ENCODE peak calls at places on chromosomes 12 and 14, in nine cellular contexts. E is HS-5; D is GM20000; H is CD8-positive, alpha-beta T cell; Q is CD4-positive, CD25-positive, alpha-beta regulatory T cell; J is GM23338; U is amniotic stem cell; W is non-pigmented ciliary epithelial cell; P is HL-60. L is an unnamed sample.
A peak's percentile ranks its signal among the peaks of the same experiment; 100 is the strongest.

GRCh38 chr14:100159107-100159864 is at the start of gene DEGS2:
- DNase-seq in E (no peak), D (peak; percentile 92), H (peak; percentile 53), Q (peak; percentile 44), J (peak; percentile 87), U (no peak), W (no peak), P (no peak), L (no peak)

GRCh38 chr14:71948101-71948500 is 15.9 kb downstream of the RGS6 start:
- DNase-seq in E (no peak), D (no peak), H (no peak), Q (no peak), J (no peak), U (no peak), W (no peak), P (no peak), L (no peak)

GRCh38 chr12:67751376-67751928 is 102.9 kb downstream of the DYRK2 start:
- DNase-seq in E (no peak), D (no peak), H (no peak), Q (no peak), J (no peak), U (no peak), W (no peak), P (no peak), L (no peak)

GRCh38 chr12:78261901-78262300 is 431.2 kb downstream of the NAV3 start:
- DNase-seq in E (no peak), D (no peak), H (no peak), Q (no peak), J (no peak), U (no peak), W (no peak), P (no peak), L (no peak)

GRCh38 chr14:61700104-61700886 is 5.0 kb downstream of the HIF1A start:
- DNase-seq in E (no peak), D (no peak), H (no peak), Q (no peak), J (no peak), U (no peak), W (no peak), P (no peak), L (no peak)

GRCh38 chr14:81981311-81981675 is 447.6 kb upstream of the SEL1L start:
- DNase-seq in E (no peak), D (no peak), H (no peak), Q (no peak), J (no peak), U (no peak), W (no peak), P (no peak), L (no peak)

GRCh38 chr12:32309811-32310755 is 89.3 kb upstream of the FGD4 start:
- DNase-seq in E (no peak), D (no peak), H (no peak), Q (no peak), J (no peak), U (no peak), W (no peak), P (no peak), L (no peak)

GRCh38 chr14:20591235-20591634 is at the start of gene RNASE12:
- DNase-seq in E (no peak), D (no peak), H (no peak), Q (no peak), J (no peak), U (no peak), W (no peak), P (no peak), L (no peak)

GRCh38 chr12:95963104-95963503 is 20.0 kb downstream of the AMDHD1 start:
- DNase-seq in E (no peak), D (no peak), H (no peak), Q (no peak), J (peak; percentile 38), U (no peak), W (no peak), P (peak; percentile 48), L (no peak)

GRCh38 chr14:51382506-51382905 is 142.5 kb downstream of the TMX1 start:
- DNase-seq in E (no peak), D (no peak), H (no peak), Q (no peak), J (no peak), U (no peak), W (no peak), P (no peak), L (no peak)

GRCh38 chr14:59419383-59419782 is 45.8 kb downstream of the GPR135 start:
- DNase-seq in E (no peak), D (no peak), H (no peak), Q (no peak), J (no peak), U (no peak), W (no peak), P (no peak), L (no peak)

GRCh38 chr12:95532851-95533250 is 18.4 kb downstream of the USP44 start:
- DNase-seq in E (no peak), D (no peak), H (no peak), Q (no peak), J (no peak), U (peak; percentile 10), W (no peak), P (no peak), L (no peak)

GRCh38 chr12:89181271-89181920 is 170.9 kb downstream of the DUSP6 start:
- DNase-seq in E (no peak), D (no peak), H (no peak), Q (no peak), J (no peak), U (no peak), W (no peak), P (no peak), L (no peak)

GRCh38 chr14:96089401-96089800 is 50.2 kb downstream of the C14orf132 start:
- DNase-seq in E (no peak), D (no peak), H (no peak), Q (no peak), J (no peak), U (no peak), W (no peak), P (no peak), L (no peak)

GRCh38 chr12:31584782-31585181 is 6.2 kb downstream of the DENND5B start:
- DNase-seq in E (no peak), D (no peak), H (no peak), Q (no peak), J (no peak), U (no peak), W (no peak), P (no peak), L (no peak)

GRCh38 chr14:88919502-88919901 is 95.1 kb downstream of the TTC8 start:
- DNase-seq in E (no peak), D (no peak), H (no peak), Q (no peak), J (no peak), U (no peak), W (no peak), P (no peak), L (no peak)

GRCh38 chr12:58420496-58420895 is 479.1 kb downstream of the ATP23 start:
- DNase-seq in E (no peak), D (no peak), H (no peak), Q (no peak), J (no peak), U (no peak), W (no peak), P (no peak), L (no peak)

GRCh38 chr12:53054112-53054878 is 4.4 kb downstream of the TNS2 start:
- DNase-seq in E (no peak), D (peak; percentile 95), H (peak; percentile 94), Q (peak; percentile 94), J (peak; percentile 99), U (no peak), W (peak; percentile 63), P (peak; percentile 86), L (peak; percentile 83)

GRCh38 chr12:62625238-62625637 is 158.6 kb downstream of the MON2 start:
- DNase-seq in E (no peak), D (no peak), H (no peak), Q (no peak), J (no peak), U (no peak), W (no peak), P (peak; percentile 86), L (no peak)

GRCh38 chr12:106586803-106587684 is 4.2 kb downstream of the RFX4 start:
- DNase-seq in E (no peak), D (no peak), H (no peak), Q (no peak), J (peak; percentile 87), U (no peak), W (no peak), P (no peak), L (no peak)

GRCh38 chr14:78697341-78697740 is 527.2 kb downstream of the NRXN3 start:
- DNase-seq in E (peak; percentile 25), D (peak; percentile 10), H (no peak), Q (no peak), J (peak; percentile 37), U (peak; percentile 19), W (peak; percentile 8), P (no peak), L (no peak)

GRCh38 chr14:34398024-34398423 is 64.0 kb downstream of the SPTSSA start:
- DNase-seq in E (no peak), D (no peak), H (no peak), Q (no peak), J (no peak), U (no peak), W (no peak), P (no peak), L (no peak)

GRCh38 chr12:100820314-100820713 is 25.7 kb downstream of the ANO4 start:
- DNase-seq in E (no peak), D (no peak), H (no peak), Q (no peak), J (no peak), U (no peak), W (no peak), P (no peak), L (no peak)

GRCh38 chr12:12735301-12735700 is 18.1 kb downstream of the CDKN1B start:
- DNase-seq in E (no peak), D (no peak), H (no peak), Q (no peak), J (no peak), U (no peak), W (no peak), P (no peak), L (no peak)

GRCh38 chr12:94616217-94616729 is 34.1 kb downstream of the TMCC3 start:
- DNase-seq in E (no peak), D (no peak), H (no peak), Q (no peak), J (peak; percentile 17), U (no peak), W (no peak), P (no peak), L (no peak)

GRCh38 chr12:109612975-109613502 is 39.4 kb downstream of the MVK start:
- DNase-seq in E (no peak), D (no peak), H (no peak), Q (no peak), J (peak; percentile 57), U (no peak), W (no peak), P (no peak), L (no peak)

GRCh38 chr12:29700761-29701481 is 82.8 kb downstream of the TMTC1 start:
- DNase-seq in E (no peak), D (no peak), H (no peak), Q (no peak), J (no peak), U (no peak), W (no peak), P (no peak), L (no peak)

GRCh38 chr14:63573579-63573978 is 30.4 kb upstream of the PPP2R5E start:
- DNase-seq in E (no peak), D (no peak), H (no peak), Q (no peak), J (no peak), U (no peak), W (no peak), P (no peak), L (no peak)

GRCh38 chr12:34033628-34034296 is 11.5 kb downstream of the ALG10 start:
- DNase-seq in E (no peak), D (peak; percentile 3), H (no peak), Q (peak; percentile 42), J (peak; percentile 54), U (peak; percentile 12), W (no peak), P (no peak), L (no peak)

L was measured in omental fat pad.